ENCODE peak calls at places on chromosomes 16 and 17, in nine cellular contexts. C is tibial artery, A is ovary, W is fibroblast of lung, Q is spleen, H is aorta, J is HL-60, V is psoas muscle, G is upper lobe of right lung. D is an unnamed sample.

GRCh38 chr17:78780852-78781338 is 1.2 kb downstream of the CYTH1 start:
- DNase-seq in C (no peak), A (no peak), W (peak), Q (peak), H (peak), J (no peak), V (no peak), G (peak), D (no peak)

GRCh38 chr16:85613609-85614337 is 651 bp downstream of the GSE1 start:
- DNase-seq in C (peak), A (peak), W (peak), Q (peak), H (peak), J (peak), V (peak), G (peak), D (no peak)

GRCh38 chr17:81064746-81065475 is 30.0 kb downstream of the BAIAP2 start:
- DNase-seq in C (no peak), A (no peak), W (no peak), Q (no peak), H (no peak), J (no peak), V (no peak), G (no peak), D (no peak)

GRCh38 chr16:71762186-71762585 is 37.7 kb upstream of the PHLPP2 start:
- DNase-seq in C (no peak), A (no peak), W (no peak), Q (no peak), H (no peak), J (no peak), V (no peak), G (no peak), D (no peak)

GRCh38 chr16:30113711-30114333 is 485 bp upstream of the GDPD3 start:
- DNase-seq in C (no peak), A (no peak), W (no peak), Q (no peak), H (no peak), J (no peak), V (no peak), G (no peak), D (no peak)

GRCh38 chr17:34081269-34081668 is 173.8 kb upstream of the CCL2 start:
- DNase-seq in C (no peak), A (no peak), W (no peak), Q (no peak), H (no peak), J (no peak), V (no peak), G (no peak), D (no peak)

GRCh38 chr17:77458202-77459017 is 317.6 kb downstream of the SEC14L1 start:
- DNase-seq in C (no peak), A (no peak), W (no peak), Q (no peak), H (no peak), J (no peak), V (no peak), G (no peak), D (no peak)

GRCh38 chr17:1179635-1180433 is at the start of gene ABR:
- DNase-seq in C (no peak), A (peak), W (peak), Q (peak), H (peak), J (no peak), V (peak), G (peak), D (no peak)

GRCh38 chr16:86037999-86038922 is 139.3 kb downstream of the IRF8 start:
- DNase-seq in C (no peak), A (no peak), W (no peak), Q (peak), H (no peak), J (no peak), V (no peak), G (peak), D (no peak)

GRCh38 chr17:42387221-42387657 is 1.0 kb downstream of the STAT3 start:
- DNase-seq in C (no peak), A (no peak), W (peak), Q (no peak), H (no peak), J (peak), V (no peak), G (no peak), D (no peak)

GRCh38 chr17:75724016-75725003 is 3.1 kb downstream of the ITGB4 start:
- DNase-seq in C (no peak), A (no peak), W (no peak), Q (peak), H (no peak), J (peak), V (no peak), G (no peak), D (no peak)

GRCh38 chr16:19912445-19913305 is 28.0 kb upstream of the GPRC5B start:
- DNase-seq in C (no peak), A (no peak), W (peak), Q (no peak), H (peak), J (no peak), V (no peak), G (no peak), D (no peak)

GRCh38 chr17:57672205-57672632 is 72.9 kb downstream of the CCDC182 start:
- DNase-seq in C (no peak), A (no peak), W (no peak), Q (peak), H (peak), J (peak), V (no peak), G (no peak), D (no peak)

GRCh38 chr16:70490261-70490660 is 33.1 kb downstream of the COG4 start:
- DNase-seq in C (no peak), A (no peak), W (no peak), Q (peak), H (peak), J (peak), V (no peak), G (no peak), D (no peak)

GRCh38 chr17:57876023-57876865 is 26.4 kb upstream of the MRPS23 start:
- DNase-seq in C (no peak), A (no peak), W (no peak), Q (no peak), H (no peak), J (no peak), V (no peak), G (no peak), D (no peak)

GRCh38 chr16:23026777-23027362 is 122.4 kb downstream of the USP31 start:
- DNase-seq in C (no peak), A (no peak), W (no peak), Q (no peak), H (no peak), J (no peak), V (no peak), G (no peak), D (no peak)

GRCh38 chr16:56191807-56192643 is 736 bp downstream of the GNAO1 start:
- DNase-seq in C (no peak), A (peak), W (no peak), Q (peak), H (no peak), J (no peak), V (no peak), G (no peak), D (no peak)

GRCh38 chr16:31268033-31268365 is 8.2 kb downstream of the ITGAM start:
- DNase-seq in C (no peak), A (no peak), W (no peak), Q (no peak), H (peak), J (peak), V (no peak), G (peak), D (no peak)

GRCh38 chr17:81607431-81607830 is 29.5 kb downstream of the NPLOC4 start:
- DNase-seq in C (no peak), A (no peak), W (no peak), Q (no peak), H (no peak), J (no peak), V (no peak), G (no peak), D (no peak)

GRCh38 chr17:71084219-71084618 is 914.9 kb downstream of the KCNJ2 start:
- DNase-seq in C (no peak), A (no peak), W (peak), Q (no peak), H (no peak), J (peak), V (no peak), G (no peak), D (no peak)

GRCh38 chr17:38444151-38444550 is 15.9 kb downstream of the ARHGAP23 start:
- DNase-seq in C (peak), A (peak), W (peak), Q (peak), H (peak), J (peak), V (peak), G (peak), D (no peak)

GRCh38 chr16:85445779-85446222 is 167.3 kb upstream of the GSE1 start:
- DNase-seq in C (no peak), A (peak), W (peak), Q (no peak), H (no peak), J (no peak), V (no peak), G (no peak), D (no peak)

GRCh38 chr17:31318298-31319190 is 2.9 kb downstream of the EVI2A start:
- DNase-seq in C (peak), A (peak), W (peak), Q (peak), H (no peak), J (peak), V (peak), G (no peak), D (no peak)

GRCh38 chr16:9091867-9092281 is 430 bp downstream of the HAPSTR1 start:
- DNase-seq in C (peak), A (no peak), W (no peak), Q (peak), H (peak), J (peak), V (peak), G (peak), D (peak)

GRCh38 chr16:9090101-9090959 is 1.1 kb upstream of the HAPSTR1 start:
- DNase-seq in C (peak), A (peak), W (no peak), Q (peak), H (peak), J (no peak), V (peak), G (peak), D (peak)

GRCh38 chr16:9088848-9089247 is 2.6 kb upstream of the HAPSTR1 start:
- DNase-seq in C (no peak), A (no peak), W (no peak), Q (no peak), H (no peak), J (no peak), V (no peak), G (no peak), D (no peak)

GRCh38 chr16:9090960-9091866 is at the start of gene HAPSTR1:
- DNase-seq in C (peak), A (peak), W (peak), Q (peak), H (peak), J (peak), V (peak), G (peak), D (peak)

GRCh38 chr16:9089660-9090059 is 1.8 kb upstream of the HAPSTR1 start:
- DNase-seq in C (no peak), A (no peak), W (no peak), Q (no peak), H (no peak), J (no peak), V (no peak), G (no peak), D (no peak)
- H3K4me3 ChIP-seq in C (no peak), A (no peak), W (no peak), Q (no peak), H (no peak), J (no peak), V (peak), G (peak), D (no peak)

GRCh38 chr17:51739245-51739886 is 419.1 kb downstream of the CA10 start:
- DNase-seq in C (no peak), A (no peak), W (no peak), Q (no peak), H (no peak), J (no peak), V (no peak), G (no peak), D (no peak)
- H3K27ac ChIP-seq in C (no peak), A (no peak), W (no peak), Q (no peak), H (no peak), J (no peak), V (no peak), G (no peak), D (no peak)

GRCh38 chr17:62093188-62094155 is 28.4 kb upstream of the MED13 start:
- DNase-seq in C (no peak), A (no peak), W (peak), Q (no peak), H (no peak), J (no peak), V (no peak), G (no peak), D (no peak)
- H3K4me3 ChIP-seq in C (no peak), A (no peak), W (no peak), Q (no peak), H (no peak), J (no peak), V (no peak), G (no peak), D (no peak)

GRCh38 chr16:81808933-81809480 is 29.9 kb downstream of the PLCG2 start:
- DNase-seq in C (no peak), A (no peak), W (no peak), Q (peak), H (no peak), J (no peak), V (no peak), G (no peak), D (no peak)

GRCh38 chr16:81810361-81810760 is 31.3 kb downstream of the PLCG2 start:
- DNase-seq in C (no peak), A (no peak), W (no peak), Q (no peak), H (no peak), J (no peak), V (no peak), G (no peak), D (no peak)

GRCh38 chr16:81807767-81808166 is 28.7 kb downstream of the PLCG2 start:
- DNase-seq in C (no peak), A (no peak), W (no peak), Q (no peak), H (no peak), J (no peak), V (no peak), G (no peak), D (no peak)

GRCh38 chr16:81810894-81811538 is 31.9 kb downstream of the PLCG2 start:
- DNase-seq in C (no peak), A (no peak), W (no peak), Q (no peak), H (no peak), J (no peak), V (no peak), G (no peak), D (no peak)

GRCh38 chr16:81809567-81809966 is 30.5 kb downstream of the PLCG2 start:
- DNase-seq in C (no peak), A (no peak), W (no peak), Q (no peak), H (no peak), J (no peak), V (no peak), G (no peak), D (no peak)
- H3K27ac ChIP-seq in C (no peak), A (no peak), W (no peak), Q (peak), H (no peak), J (no peak), V (no peak), G (no peak), D (no peak)

DNA sequence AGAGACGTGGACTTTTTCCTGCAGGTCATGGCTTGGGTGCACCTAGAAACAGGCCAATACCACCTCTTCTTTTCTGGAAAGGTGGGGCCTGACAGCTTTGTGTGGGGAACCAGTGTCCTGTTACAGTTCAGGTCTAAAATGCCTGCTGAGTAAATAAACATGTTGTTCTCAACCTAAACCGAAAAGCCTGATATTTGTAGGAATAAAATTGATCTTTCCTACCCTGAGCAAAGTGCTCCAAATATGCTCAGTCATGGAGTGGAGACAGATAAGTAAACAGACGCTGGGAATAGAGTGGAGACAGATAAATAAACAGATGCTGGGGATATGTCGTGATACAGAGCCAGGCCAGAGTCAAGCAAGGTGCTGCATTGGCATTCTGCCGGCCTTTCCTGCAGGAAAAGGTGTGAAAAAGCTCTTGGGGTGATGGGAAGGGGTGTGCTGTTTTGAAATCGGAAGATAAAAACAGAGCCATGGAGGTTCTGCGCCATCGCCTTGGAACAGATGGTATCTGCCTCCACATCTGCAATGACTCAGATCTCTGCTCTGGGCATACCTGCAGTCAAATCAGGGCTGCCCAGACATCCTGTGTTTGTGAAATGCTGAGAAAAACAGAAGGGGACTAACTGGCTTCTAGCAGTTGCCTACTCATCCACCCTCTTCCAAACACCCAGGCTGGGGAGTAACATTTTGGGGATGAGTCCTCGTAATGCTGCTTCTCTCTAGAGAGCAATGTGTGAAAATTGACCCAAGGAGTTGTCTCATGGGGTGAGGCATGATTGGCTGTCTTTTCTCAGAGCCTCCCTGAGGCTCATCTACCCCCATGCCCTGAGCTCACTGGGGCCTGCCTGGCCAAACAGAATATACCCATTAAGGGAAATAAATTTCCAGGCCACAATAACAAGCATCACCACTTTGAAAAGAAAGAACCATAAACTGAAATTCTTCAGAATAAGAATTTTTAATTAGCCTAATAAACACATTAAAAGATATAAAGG is 16.8 kb upstream of the TRPV2 start:
- DNase-seq in C (no peak), A (no peak), W (no peak), Q (peak), H (no peak), J (no peak), V (no peak), G (no peak), D (no peak)
- H3K4me3 ChIP-seq in C (no peak), A (no peak), W (no peak), Q (no peak), H (no peak), J (no peak), V (peak), G (no peak), D (no peak)

GRCh38 chr16:58026139-58026704 is 668 bp downstream of the MMP15 start:
- DNase-seq in C (no peak), A (peak), W (peak), Q (peak), H (peak), J (no peak), V (peak), G (peak), D (no peak)
- H3K27ac ChIP-seq in C (peak), A (peak), W (no peak), Q (peak), H (no peak), J (no peak), V (peak), G (peak), D (peak)

GRCh38 chr17:48606892-48607241 is 2.1 kb upstream of the HOXB6 start:
- DNase-seq in C (no peak), A (no peak), W (no peak), Q (no peak), H (no peak), J (no peak), V (no peak), G (no peak), D (no peak)

GRCh38 chr17:48603959-48604769 is 622 bp downstream of the HOXB6 start:
- DNase-seq in C (no peak), A (no peak), W (no peak), Q (peak), H (peak), J (no peak), V (peak), G (no peak), D (no peak)

GRCh38 chr17:48605991-48606891 is 1.5 kb upstream of the HOXB6 start:
- DNase-seq in C (no peak), A (no peak), W (no peak), Q (peak), H (no peak), J (no peak), V (no peak), G (no peak), D (no peak)

GRCh38 chr17:48605409-48605864 is 651 bp upstream of the HOXB6 start:
- DNase-seq in C (no peak), A (no peak), W (no peak), Q (peak), H (no peak), J (no peak), V (no peak), G (no peak), D (no peak)

GRCh38 chr17:48604770-48605329 is at the start of gene HOXB6:
- DNase-seq in C (no peak), A (no peak), W (no peak), Q (no peak), H (peak), J (no peak), V (no peak), G (no peak), D (no peak)
- H3K4me3 ChIP-seq in C (peak), A (peak), W (peak), Q (peak), H (peak), J (no peak), V (peak), G (peak), D (no peak)

D was measured in coronary artery.